ENCODE peak calls at places on chromosomes 4 and X, in six cellular contexts. V is pancreas, A is Peyer's patch, S is ovary, C is H9, N is A673. W is an unnamed sample. For H3K4me1, the result is how much of the 10 kb centered on the place peaks cover.

GRCh38 chrX:21493226-21493850 is 119.1 kb downstream of the CNKSR2 start:
- DNase-seq in V (no peak), N (no peak), S (no peak), C (no peak), A (no peak), W (no peak)

GRCh38 chrX:39397561-39398200 is 596.4 kb downstream of the MID1IP1 start:
- DNase-seq in C (no peak), S (no peak), N (no peak), A (no peak), V (no peak), W (no peak)

GRCh38 chrX:9997041-9997440 is 29.9 kb downstream of the CLDN34 start:
- DNase-seq in C (no peak), S (no peak), A (peak), V (no peak), N (no peak), W (no peak)

GRCh38 chr4:74202062-74202586 is 44.2 kb downstream of the MTHFD2L start:
- DNase-seq in N (no peak), V (no peak), A (no peak), C (no peak), S (no peak), W (no peak)

GRCh38 chr4:56804551-56804950 is 16.9 kb downstream of the SPINK2 start:
- DNase-seq in N (no peak), C (no peak), V (no peak), S (no peak), A (no peak), W (no peak)

GRCh38 chrX:150664290-150664689 is 28.9 kb upstream of the MTMR1 start:
- DNase-seq in C (no peak), V (peak), S (peak), N (peak), A (no peak), W (no peak)

GRCh38 chr4:106481801-106482200 is 113.2 kb upstream of the GIMD1 start:
- DNase-seq in N (no peak), C (no peak), V (no peak), A (no peak), S (no peak), W (no peak)

GRCh38 chr4:83708500-83709175 is 172.7 kb downstream of the GPAT3 start:
- DNase-seq in S (no peak), N (no peak), V (no peak), C (no peak), A (no peak), W (no peak)

GRCh38 chr4:187586892-187587291 is 408.7 kb upstream of the ZFP42 start:
- DNase-seq in S (no peak), A (no peak), C (no peak), N (no peak), V (no peak), W (no peak)

GRCh38 chrX:133676344-133677122 is 261.2 kb upstream of the GPC4 start:
- DNase-seq in N (no peak), A (peak), S (no peak), C (no peak), V (no peak), W (peak)

GRCh38 chrX:2863646-2864045 is 34.9 kb downstream of the GYG2 start:
- DNase-seq in C (peak), A (no peak), N (no peak), V (no peak), S (no peak), W (no peak)

GRCh38 chrX:92247076-92247475 is 467.9 kb downstream of the PCDH11X start:
- DNase-seq in V (no peak), C (no peak), S (no peak), A (no peak), N (no peak), W (no peak)

GRCh38 chr4:126954537-126955291 is 678.0 kb upstream of the INTU start:
- DNase-seq in S (no peak), N (no peak), A (no peak), V (no peak), C (no peak), W (no peak)

GRCh38 chr4:120844528-120844921 is 78.0 kb downstream of the PRDM5 start:
- DNase-seq in V (no peak), S (no peak), A (no peak), N (no peak), C (no peak), W (no peak)

GRCh38 chr4:47839259-47839658 is 1.4 kb upstream of the CORIN start:
- DNase-seq in S (no peak), N (peak), A (no peak), V (no peak), C (no peak), W (no peak)

GRCh38 chr4:152973614-152974200 is 37.6 kb downstream of the FHDC1 start:
- DNase-seq in V (no peak), C (no peak), S (no peak), A (no peak), N (no peak), W (no peak)

DNA sequence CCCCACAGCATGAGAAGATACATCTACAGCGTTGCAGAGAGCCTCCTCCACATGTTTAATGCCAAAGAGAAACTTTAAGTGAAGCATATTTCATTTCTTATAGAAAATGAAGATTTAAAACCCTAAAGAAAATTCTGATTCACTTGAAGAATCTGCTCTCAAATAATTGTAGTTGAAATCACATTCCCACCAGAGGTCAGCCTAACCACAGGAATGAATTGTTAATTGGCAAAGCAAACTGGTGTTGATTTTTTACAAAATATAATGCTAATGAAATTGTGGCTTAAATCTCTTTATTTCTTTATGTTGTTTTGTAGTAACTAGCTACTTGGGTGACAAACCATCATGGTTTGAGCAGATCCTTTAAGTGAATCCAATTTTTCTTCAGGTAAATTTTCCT is 31.1 kb upstream of the WDR17 start:
- DNase-seq in V (no peak), S (no peak), A (no peak), N (peak), C (no peak), W (no peak)
- TF ChIP-seq CTCF in V (no peak), S (peak), A (no peak), N (peak), C (peak), W (no peak)

GRCh38 chrX:1167466-1167865 is 45.0 kb downstream of the CRLF2 start:
- DNase-seq in A (no peak), C (no peak), V (no peak), N (no peak), S (no peak), W (no peak)
- H3K4me1 ChIP-seq in A (under half), C (under half), V (under half), N (under half), S (under half), W (under half)

GRCh38 chr4:7195138-7195510 is 2.8 kb downstream of the SORCS2 start:
- DNase-seq in N (no peak), A (peak), S (peak), C (peak), V (no peak), W (no peak)

GRCh38 chr4:7195546-7196282 is 3.4 kb downstream of the SORCS2 start:
- DNase-seq in C (peak), N (no peak), V (no peak), S (no peak), A (peak), W (no peak)

GRCh38 chr4:7196283-7196651 is 3.9 kb downstream of the SORCS2 start:
- DNase-seq in A (no peak), S (no peak), C (peak), N (no peak), V (no peak), W (no peak)

GRCh38 chr4:7193040-7193958 is 961 bp downstream of the SORCS2 start:
- DNase-seq in A (peak), N (peak), C (peak), V (no peak), S (peak), W (no peak)

GRCh38 chr4:7194251-7195137 is 2.2 kb downstream of the SORCS2 start:
- DNase-seq in C (peak), S (peak), N (no peak), V (no peak), A (peak), W (no peak)
- TF ChIP-seq CTCF in C (peak), S (no peak), N (peak), V (no peak), A (no peak), W (no peak)

DNA sequence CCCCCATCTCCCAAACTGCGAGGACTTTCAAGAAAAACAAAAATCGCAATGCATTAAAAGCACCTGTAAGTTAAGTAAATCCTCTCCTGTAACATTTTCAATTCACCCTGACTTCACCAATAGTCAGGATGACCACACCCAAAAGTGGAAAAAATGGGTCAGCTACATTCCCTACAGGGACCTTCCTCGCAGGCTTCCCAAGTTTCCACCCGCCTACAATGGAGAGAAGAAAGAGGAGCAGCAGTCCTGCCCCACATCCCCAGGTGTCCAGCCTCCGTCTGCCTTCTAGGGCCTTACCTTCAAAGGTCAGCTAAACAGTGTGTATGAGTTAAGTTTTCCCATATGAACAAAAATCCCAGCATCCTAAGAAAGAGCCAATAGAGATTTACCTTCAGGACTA is 12.6 kb downstream of the IRF2 start:
- DNase-seq in A (no peak), S (no peak), N (no peak), C (no peak), V (no peak), W (no peak)
- H3K4me1 ChIP-seq in A (under half), S (under half), N (under half), C (under half), V (under half), W (under half)

GRCh38 chr4:174394915-174395314 is 111.2 kb downstream of the CEP44 start:
- DNase-seq in A (no peak), V (no peak), N (no peak), S (no peak), C (no peak), W (no peak)
- TF ChIP-seq CTCF in A (no peak), V (no peak), N (no peak), S (no peak), C (no peak), W (no peak)

DNA sequence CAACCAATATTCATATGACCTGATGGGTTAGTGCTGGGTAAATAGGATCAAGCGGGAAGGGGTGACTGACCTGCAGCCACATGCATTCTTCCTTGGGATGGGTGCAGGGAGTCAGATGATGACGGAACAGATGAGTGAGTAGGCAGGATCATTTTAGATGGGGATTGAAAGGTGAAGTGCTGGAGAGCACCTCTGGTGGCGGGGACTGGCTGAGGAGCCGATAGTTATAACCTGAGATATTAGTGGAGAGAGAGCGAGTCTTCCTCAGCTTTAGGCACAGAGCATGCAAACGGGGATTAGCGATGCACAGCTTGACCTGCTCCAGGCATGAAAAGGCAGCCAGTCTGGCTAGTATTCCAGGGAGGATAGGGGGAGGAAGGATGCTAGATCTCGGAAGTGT is 99.1 kb downstream of the AFF1 start:
- DNase-seq in A (no peak), C (peak), S (no peak), N (no peak), V (no peak), W (no peak)
- H3K4me1 ChIP-seq in A (under half), C (under half), S (under half), N (half or more), V (under half), W (under half)